ENCODE peak calls at places on chromosome 10, in five cellular contexts. J, X, P, Q and N are unnamed samples.

GRCh38 chr10:112261281-112261822 is 21.8 kb upstream of the TECTB start:
- DNase-seq in J (peak; percentile 77), X (no peak), P (no peak), Q (no peak), N (no peak)

GRCh38 chr10:11164806-11165590 is 147.3 kb downstream of the CELF2 start:
- DNase-seq in J (peak; percentile 78), X (peak; percentile 92), P (peak; percentile 63), Q (peak; percentile 76), N (no peak)

GRCh38 chr10:127278001-127278400 is 81.6 kb upstream of the INSYN2A start:
- DNase-seq in J (peak; percentile 82), X (peak; percentile 3), P (peak; percentile 7), Q (peak; percentile 16), N (peak; percentile 76)

GRCh38 chr10:7277874-7278273 is 133.0 kb downstream of the SFMBT2 start:
- DNase-seq in J (no peak), X (no peak), P (no peak), Q (no peak), N (no peak)

GRCh38 chr10:43211030-43211429 is 55.8 kb downstream of the RASGEF1A start:
- DNase-seq in J (peak; percentile 15), X (peak; percentile 59), P (no peak), Q (peak; percentile 20), N (peak; percentile 31)

GRCh38 chr10:82680688-82681087 is 805.7 kb downstream of the NRG3 start:
- DNase-seq in J (no peak), X (no peak), P (no peak), Q (no peak), N (no peak)

GRCh38 chr10:33897255-33897893 is 562.9 kb upstream of the NRP1 start:
- DNase-seq in J (peak; percentile 67), X (no peak), P (no peak), Q (peak; percentile 46), N (no peak)

GRCh38 chr10:23702977-23703414 is 264.1 kb downstream of the OTUD1 start:
- DNase-seq in J (peak; percentile 52), X (no peak), P (peak; percentile 1), Q (peak; percentile 29), N (peak; percentile 25)

GRCh38 chr10:124436191-124436638 is 13.6 kb downstream of the NKX1-2 start:
- DNase-seq in J (no peak), X (no peak), P (no peak), Q (no peak), N (no peak)

GRCh38 chr10:43444313-43444712 is 7.4 kb downstream of the ZNF487 start:
- DNase-seq in J (no peak), X (no peak), P (no peak), Q (no peak), N (no peak)

GRCh38 chr10:13649844-13650520 is 63.2 kb downstream of the PRPF18 start:
- DNase-seq in J (no peak), X (no peak), P (no peak), Q (no peak), N (no peak)

GRCh38 chr10:104928733-104929132 is 287.6 kb downstream of the SORCS3 start:
- DNase-seq in J (no peak), X (no peak), P (no peak), Q (no peak), N (no peak)

GRCh38 chr10:132802694-132803320 is 16.9 kb upstream of the NKX6-2 start:
- DNase-seq in J (no peak), X (no peak), P (no peak), Q (no peak), N (no peak)
- TF ChIP-seq CTCF in J (no peak), X (no peak), P (no peak), Q (no peak), N (no peak)

DNA sequence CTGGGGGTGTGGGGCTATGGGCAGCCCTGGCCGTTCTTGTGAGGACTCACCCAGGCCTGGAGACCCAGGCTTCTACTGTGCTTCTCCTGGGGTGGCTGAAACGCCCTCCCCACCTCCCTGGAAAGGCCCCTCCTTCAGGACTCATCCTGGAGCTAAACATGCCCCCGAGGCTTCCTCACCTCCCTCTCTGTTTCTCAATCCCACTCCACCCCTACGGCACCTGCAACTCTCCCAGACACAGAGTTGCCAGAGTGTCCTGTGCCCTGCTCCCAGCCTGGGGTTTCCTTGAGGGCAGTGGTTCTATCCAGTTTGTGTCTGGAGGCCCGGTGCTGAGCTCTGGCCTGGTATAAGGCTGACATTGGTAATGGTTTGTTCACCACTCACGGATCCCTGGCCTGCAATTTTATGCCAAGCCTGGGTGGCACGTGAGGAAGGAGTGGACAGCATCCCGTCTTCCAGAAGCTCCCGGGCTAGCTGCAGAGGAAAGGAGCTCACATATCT is 68.0 kb downstream of the GRID1 start:
- DNase-seq in J (no peak), X (peak; percentile 68), P (no peak), Q (no peak), N (no peak)
- H3K4me3 ChIP-seq in J (no peak overlapping the region), X (no peak overlapping the region), P (no peak overlapping the region), Q (no peak overlapping the region), N (no peak overlapping the region)

DNA sequence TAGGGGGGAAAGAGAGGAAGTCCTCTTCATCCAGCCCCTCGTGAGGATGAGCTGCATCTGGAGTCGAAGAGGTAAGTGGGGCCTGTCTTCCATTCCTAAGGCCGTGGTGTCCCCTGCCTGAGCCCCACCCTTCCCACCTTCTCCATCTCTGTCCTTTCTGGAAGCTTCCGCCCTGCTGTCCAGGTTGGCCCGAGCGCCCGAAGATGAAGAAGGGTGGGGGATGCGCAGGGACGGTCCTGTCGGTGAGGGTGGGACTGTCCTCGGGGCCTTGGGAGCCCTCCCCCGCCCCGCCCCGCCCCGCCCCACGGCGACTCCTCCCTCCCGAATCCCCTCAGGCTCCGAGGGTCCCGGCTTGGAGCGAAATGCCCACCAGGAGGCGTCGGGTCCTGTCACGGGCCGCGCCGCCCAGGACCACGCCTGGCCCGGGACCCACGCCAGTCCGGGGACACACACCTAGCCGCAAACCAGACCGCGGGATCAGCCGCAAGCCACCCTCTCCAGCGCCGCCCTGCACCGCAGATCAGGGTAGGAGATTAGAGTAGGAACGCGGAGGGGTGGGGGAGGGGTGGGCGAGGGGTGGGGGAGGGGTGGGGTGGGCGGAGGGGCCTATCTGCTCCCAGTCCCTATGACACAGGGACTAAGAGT is 15.3 kb downstream of the GPRIN2 start:
- DNase-seq in J (no peak), X (peak; percentile 89), P (no peak), Q (no peak), N (no peak)
- TF ChIP-seq CTCF in J (no peak), X (no peak), P (peak; percentile 34), Q (peak; percentile 36), N (peak; percentile 43)

GRCh38 chr10:35214607-35215020 is 88.0 kb downstream of the CREM start:
- DNase-seq in J (no peak), X (no peak), P (no peak), Q (no peak), N (no peak)

GRCh38 chr10:35211390-35211789 is 84.7 kb downstream of the CREM start:
- DNase-seq in J (no peak), X (no peak), P (no peak), Q (no peak), N (no peak)

GRCh38 chr10:35213699-35214098 is 87.1 kb downstream of the CREM start:
- DNase-seq in J (no peak), X (no peak), P (no peak), Q (no peak), N (no peak)

GRCh38 chr10:35210961-35211360 is 84.3 kb downstream of the CREM start:
- DNase-seq in J (no peak), X (no peak), P (no peak), Q (no peak), N (no peak)

GRCh38 chr10:35212856-35213255 is 86.2 kb downstream of the CREM start:
- DNase-seq in J (no peak), X (no peak), P (no peak), Q (peak; percentile 54), N (no peak)
- H3K4me3 ChIP-seq in J (no peak overlapping the region), X (no peak overlapping the region), P (no peak overlapping the region), Q (no peak overlapping the region), N (no peak overlapping the region)